ENCODE peak calls at places on chromosomes 6 and 20, in six cellular contexts. X is OCI-LY7, E is right atrium auricular region, Y is kidney, J is SK-N-SH, K is foreskin fibroblast. T is an unnamed sample.

GRCh38 chr6:159887761-159888160 is 3.0 kb upstream of the MAS1 start:
- DNase-seq in K (no peak), E (no peak), J (no peak), Y (no peak), X (no peak), T (no peak)

GRCh38 chr6:3791526-3792212 is 40.2 kb upstream of the PXDC1 start:
- DNase-seq in Y (no peak), X (no peak), E (no peak), K (no peak), J (no peak), T (no peak)

GRCh38 chr20:50625986-50626677 is 65.2 kb downstream of the RIPOR3 start:
- DNase-seq in E (peak), J (peak), Y (peak), X (peak), K (no peak), T (peak)

GRCh38 chr20:45817652-45818194 is 5.3 kb downstream of the UBE2C start:
- DNase-seq in Y (no peak), E (no peak), J (no peak), X (no peak), K (peak), T (peak)

GRCh38 chr6:75167426-75167825 is 38.4 kb downstream of the COL12A1 start:
- DNase-seq in E (no peak), K (no peak), J (no peak), Y (no peak), X (no peak), T (no peak)

GRCh38 chr6:149480502-149481280 is 4.1 kb downstream of the ZC3H12D start:
- DNase-seq in Y (no peak), X (peak), E (no peak), K (no peak), J (no peak), T (no peak)

GRCh38 chr20:33933469-33933909 is 60.2 kb upstream of the RALY start:
- DNase-seq in E (peak), K (peak), X (peak), Y (peak), J (peak), T (peak)

GRCh38 chr6:56328366-56328765 is 81.0 kb upstream of the COL21A1 start:
- DNase-seq in K (no peak), Y (no peak), J (no peak), X (no peak), E (no peak), T (no peak)

GRCh38 chr6:26234421-26235239 is 130.4 kb upstream of the BTN3A2 start:
- DNase-seq in J (peak), Y (no peak), E (no peak), K (peak), X (peak), T (peak)

GRCh38 chr6:23446394-23447001 is 679.5 kb upstream of the NRSN1 start:
- DNase-seq in E (no peak), Y (no peak), J (peak), X (no peak), K (peak), T (peak)

GRCh38 chr6:166956444-166957086 is at the start of gene RNASET2:
- DNase-seq in X (peak), E (peak), J (peak), K (peak), Y (peak), T (peak)

GRCh38 chr6:169589293-169589692 is 112.5 kb downstream of the WDR27 start:
- DNase-seq in Y (no peak), K (peak), X (peak), E (no peak), J (no peak), T (peak)

GRCh38 chr20:38635721-38636285 is 34.2 kb downstream of the ARHGAP40 start:
- DNase-seq in Y (no peak), J (no peak), X (peak), K (no peak), E (no peak), T (peak)

GRCh38 chr6:37628611-37629320 is 68.9 kb downstream of the MDGA1 start:
- DNase-seq in E (no peak), K (peak), J (no peak), X (no peak), Y (no peak), T (peak)

GRCh38 chr6:126529605-126530004 is 189.7 kb downstream of the CENPW start:
- DNase-seq in X (no peak), E (no peak), K (no peak), J (no peak), Y (no peak), T (no peak)

GRCh38 chr6:33679761-33680160 is 31.7 kb downstream of the UQCC2 start:
- DNase-seq in Y (no peak), E (no peak), J (no peak), K (no peak), X (no peak), T (no peak)

GRCh38 chr6:33126101-33126714 is 50.4 kb downstream of the HLA-DPB1 start:
- DNase-seq in X (peak), K (peak), Y (peak), E (peak), J (peak), T (peak)

GRCh38 chr6:39852324-39852723 is 60.1 kb downstream of the DAAM2 start:
- DNase-seq in J (no peak), K (no peak), E (no peak), X (peak), Y (no peak), T (no peak)

GRCh38 chr20:50277460-50278376 is 87.1 kb downstream of the CEBPB start:
- DNase-seq in E (no peak), Y (peak), K (no peak), J (no peak), X (no peak), T (no peak)

GRCh38 chr6:150717419-150717818 is 117.7 kb downstream of the PLEKHG1 start:
- DNase-seq in X (no peak), E (no peak), Y (peak), K (no peak), J (no peak), T (no peak)

GRCh38 chr6:137188855-137189254 is 15.4 kb upstream of the IL22RA2 start:
- DNase-seq in X (peak), E (no peak), Y (no peak), J (no peak), K (no peak), T (no peak)

GRCh38 chr6:165988757-165989456 is 178.7 kb downstream of the TBXT start:
- DNase-seq in X (no peak), J (peak), K (no peak), E (no peak), Y (peak), T (no peak)

GRCh38 chr6:26347699-26348098 is 17.3 kb upstream of the BTN3A2 start:
- DNase-seq in J (no peak), X (no peak), E (no peak), K (no peak), Y (no peak), T (no peak)

GRCh38 chr20:34925981-34926380 is 29.6 kb downstream of the GSS start:
- DNase-seq in K (no peak), E (no peak), Y (no peak), X (no peak), J (no peak), T (no peak)

GRCh38 chr6:131936156-131936555 is 15.0 kb downstream of the CCN2 start:
- DNase-seq in K (no peak), E (no peak), Y (no peak), J (no peak), X (no peak), T (no peak)

GRCh38 chr6:7998103-7998725 is 66.0 kb downstream of the BLOC1S5 start:
- DNase-seq in K (peak), E (no peak), Y (no peak), J (no peak), X (no peak), T (peak)

GRCh38 chr6:54980511-54981275 is 134.1 kb downstream of the FAM83B start:
- DNase-seq in Y (no peak), K (peak), X (no peak), J (no peak), E (no peak), T (peak)

GRCh38 chr20:57621426-57622200 is 1.4 kb upstream of the ZBP1 start:
- DNase-seq in J (no peak), E (peak), X (no peak), Y (peak), K (peak), T (no peak)

GRCh38 chr6:135281227-135281626 is 100.1 kb downstream of the MYB start:
- DNase-seq in X (peak), E (no peak), J (no peak), K (no peak), Y (no peak), T (peak)

GRCh38 chr20:58441723-58442122 is 52.7 kb downstream of the VAPB start:
- DNase-seq in X (no peak), J (no peak), E (no peak), Y (no peak), K (no peak), T (no peak)

GRCh38 chr20:62477669-62478450 is 2.1 kb upstream of the GATA5 start:
- DNase-seq in Y (no peak), J (peak), K (no peak), X (peak), E (no peak), T (no peak)

GRCh38 chr6:162726997-162727346 is 594 bp downstream of the PRKN start:
- DNase-seq in E (no peak), X (peak), J (no peak), K (no peak), Y (no peak), T (peak)

GRCh38 chr6:13013681-13014550 is 297.3 kb downstream of the PHACTR1 start:
- DNase-seq in E (no peak), X (no peak), J (peak), K (no peak), Y (no peak), T (peak)

GRCh38 chr6:43993881-43994523 is 133.2 kb downstream of the MRPL14 start:
- DNase-seq in Y (no peak), X (no peak), E (no peak), J (no peak), K (no peak), T (no peak)

GRCh38 chr6:97656706-97657350 is 373.8 kb upstream of the MMS22L start:
- DNase-seq in Y (no peak), K (no peak), J (no peak), X (no peak), E (no peak), T (no peak)

GRCh38 chr6:33772114-33772830 is 16.7 kb downstream of the LEMD2 start:
- DNase-seq in J (no peak), Y (peak), K (no peak), X (no peak), E (no peak), T (no peak)

GRCh38 chr6:33834401-33835392 is 30.9 kb upstream of the MLN start:
- DNase-seq in K (no peak), Y (no peak), E (no peak), X (no peak), J (peak), T (no peak)

GRCh38 chr6:132136976-132137375 is 185.8 kb upstream of the CCN2 start:
- DNase-seq in E (no peak), J (no peak), X (no peak), Y (no peak), K (no peak), T (peak)

DNA sequence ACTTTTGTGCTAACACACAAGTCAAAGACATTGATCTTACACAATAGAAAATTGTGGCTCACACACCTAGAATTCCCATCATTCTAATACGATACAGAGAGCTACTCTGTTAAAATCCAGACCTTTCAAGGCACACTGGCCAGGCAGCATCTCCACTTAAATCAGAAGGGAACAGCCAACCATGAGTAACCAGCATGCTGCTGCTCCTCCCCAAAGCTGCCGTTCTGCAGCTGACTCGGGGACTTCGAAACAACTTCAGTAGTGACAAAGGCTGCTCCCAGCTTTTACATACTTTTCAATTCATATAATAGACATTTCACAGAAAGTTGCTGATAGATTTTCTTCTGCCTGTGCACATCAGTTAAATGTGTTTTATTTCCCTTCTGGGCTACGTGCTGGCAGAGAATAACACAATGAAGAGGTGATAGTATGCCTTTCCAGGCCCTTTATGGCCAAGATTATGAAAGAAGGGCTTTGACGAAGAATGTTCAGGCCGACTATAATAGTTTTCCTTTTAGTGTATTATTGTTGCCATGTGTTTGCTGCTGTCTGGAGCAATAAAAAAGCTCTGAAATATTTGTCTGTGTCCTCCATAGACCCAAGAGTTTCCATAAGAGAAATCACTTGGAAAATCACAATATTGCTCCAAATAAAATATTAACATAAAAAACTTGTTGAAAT is 158.9 kb downstream of the GMDS start:
- DNase-seq in E (no peak), J (no peak), X (no peak), Y (no peak), K (no peak), T (peak)
- H3K4me3 ChIP-seq in E (no peak), J (no peak), X (no peak), Y (no peak), K (peak), T (no peak)

DNA sequence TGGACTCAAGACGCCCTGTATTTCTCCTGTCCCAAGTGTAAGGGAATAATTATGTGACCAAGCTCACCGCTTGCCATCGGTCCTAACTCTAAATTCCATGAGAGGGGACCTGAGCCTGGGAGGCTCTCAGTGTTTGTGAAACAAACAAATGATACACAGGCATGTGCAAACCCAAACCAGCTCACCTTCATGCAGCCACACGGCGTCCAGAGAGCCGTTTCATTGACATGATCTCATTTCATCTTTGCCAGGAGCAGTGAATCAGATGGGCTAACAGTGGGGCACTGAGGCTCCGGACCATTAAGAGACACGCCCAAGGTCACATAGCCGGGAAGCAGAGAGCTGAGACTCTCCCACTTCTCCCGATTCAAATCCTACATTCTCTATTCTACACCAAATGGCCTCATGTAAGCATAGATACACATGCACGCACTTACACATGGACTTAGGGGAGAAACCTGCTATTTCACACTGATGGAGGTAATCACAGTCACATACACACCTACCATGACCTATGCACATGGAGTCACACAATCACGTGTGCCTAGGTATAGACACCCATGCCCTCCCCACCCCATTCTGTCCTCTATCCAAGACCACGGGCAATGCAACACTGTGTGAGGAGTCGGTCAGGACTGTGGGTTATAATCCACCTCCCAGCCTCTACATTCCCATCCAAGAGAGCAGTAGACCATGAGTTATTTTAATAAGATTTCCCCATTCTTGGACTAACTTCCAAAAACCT is 1.1 kb downstream of the BNIP5 start:
- DNase-seq in E (no peak), X (no peak), Y (no peak), J (no peak), K (no peak), T (no peak)
- H3K4me3 ChIP-seq in E (no peak), X (no peak), Y (no peak), J (no peak), K (no peak), T (no peak)

GRCh38 chr6:18171861-18172260 is 16.6 kb downstream of the KDM1B start:
- DNase-seq in K (no peak), Y (no peak), E (no peak), X (no peak), J (no peak), T (no peak)
- H3K4me3 ChIP-seq in K (no peak), Y (no peak), E (no peak), X (no peak), J (no peak), T (no peak)

DNA sequence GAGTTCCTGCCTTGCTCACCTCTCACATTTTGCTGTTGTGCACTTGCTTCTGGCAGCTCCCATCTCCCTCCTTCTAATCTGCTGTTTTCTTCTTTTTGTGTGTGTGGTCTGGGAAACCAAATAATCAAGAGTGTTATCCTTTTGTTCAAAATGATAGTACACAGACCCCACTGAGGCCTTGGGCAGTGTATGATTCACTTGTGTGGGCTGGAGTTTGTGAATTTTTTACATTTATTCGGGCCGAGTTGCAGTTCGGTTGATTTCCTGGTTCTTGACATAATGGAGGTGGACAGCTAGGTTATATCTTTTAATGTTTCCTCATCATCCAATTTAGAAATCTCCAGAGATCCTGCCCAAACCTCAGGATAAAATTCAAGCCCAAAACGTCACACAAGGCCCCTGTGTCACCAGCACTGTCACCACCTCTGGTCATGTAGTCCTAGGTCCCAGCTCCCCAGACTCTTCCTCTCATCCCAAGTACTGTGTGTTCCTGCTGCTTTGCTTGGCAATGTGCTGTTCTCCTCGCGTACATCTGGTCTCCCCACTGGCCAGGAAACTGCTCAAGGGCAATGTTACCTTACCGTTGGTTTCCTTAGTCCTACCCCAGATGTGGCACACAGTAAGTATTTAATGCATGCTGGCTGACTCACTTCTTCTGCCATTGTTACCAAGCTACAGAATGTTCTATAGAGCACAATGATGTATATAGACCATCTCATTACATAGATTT is 55.7 kb upstream of the PHACTR2 start:
- DNase-seq in E (no peak), X (no peak), Y (no peak), K (peak), J (no peak), T (peak)
- H3K4me3 ChIP-seq in E (no peak), X (no peak), Y (no peak), K (no peak), J (no peak), T (no peak)

DNA sequence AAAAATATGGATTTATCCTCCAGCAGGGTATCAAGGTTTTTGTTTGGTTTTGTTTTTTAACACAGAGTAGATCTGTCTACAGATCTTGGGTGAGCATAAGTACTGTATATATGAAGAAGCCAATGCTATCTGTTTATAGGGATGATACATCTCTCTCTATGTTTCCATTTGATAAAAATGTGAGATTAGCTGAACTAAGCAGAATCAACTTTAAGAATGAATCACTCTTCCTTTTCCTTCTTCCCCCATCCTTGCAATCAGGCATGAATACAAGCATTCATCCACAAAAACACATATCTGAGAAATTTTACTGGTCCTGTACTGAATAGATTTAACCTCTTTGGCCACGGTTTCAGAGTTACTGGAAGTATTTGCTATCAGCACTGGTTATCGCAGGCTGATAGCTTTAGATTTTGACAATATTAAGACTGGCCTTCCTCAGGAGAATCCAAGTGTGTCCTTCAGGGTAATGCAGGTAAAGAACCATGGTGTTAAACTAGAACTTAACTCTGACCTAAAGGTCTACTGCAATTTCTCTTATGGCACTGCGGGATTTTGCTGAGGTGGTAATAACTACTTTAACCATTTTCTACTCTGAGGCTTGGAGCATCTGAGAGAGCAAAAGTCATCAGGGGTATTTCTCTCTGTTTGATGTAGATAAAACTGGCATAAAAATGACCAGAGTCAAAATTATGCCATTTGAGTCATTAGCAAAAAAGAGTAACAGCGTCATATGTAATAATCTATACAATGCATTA is 1.5 kb downstream of the SNAP25 start:
- DNase-seq in X (no peak), E (no peak), K (no peak), Y (no peak), J (no peak), T (no peak)
- H3K4me3 ChIP-seq in X (no peak), E (no peak), K (no peak), Y (no peak), J (peak), T (no peak)

GRCh38 chr6:152474341-152474740 is 162.8 kb downstream of the SYNE1 start:
- DNase-seq in J (no peak), Y (no peak), K (no peak), X (no peak), E (no peak), T (no peak)

GRCh38 chr6:152472325-152472724 is 164.8 kb downstream of the SYNE1 start:
- DNase-seq in X (no peak), K (no peak), J (no peak), Y (no peak), E (no peak), T (no peak)

DNA sequence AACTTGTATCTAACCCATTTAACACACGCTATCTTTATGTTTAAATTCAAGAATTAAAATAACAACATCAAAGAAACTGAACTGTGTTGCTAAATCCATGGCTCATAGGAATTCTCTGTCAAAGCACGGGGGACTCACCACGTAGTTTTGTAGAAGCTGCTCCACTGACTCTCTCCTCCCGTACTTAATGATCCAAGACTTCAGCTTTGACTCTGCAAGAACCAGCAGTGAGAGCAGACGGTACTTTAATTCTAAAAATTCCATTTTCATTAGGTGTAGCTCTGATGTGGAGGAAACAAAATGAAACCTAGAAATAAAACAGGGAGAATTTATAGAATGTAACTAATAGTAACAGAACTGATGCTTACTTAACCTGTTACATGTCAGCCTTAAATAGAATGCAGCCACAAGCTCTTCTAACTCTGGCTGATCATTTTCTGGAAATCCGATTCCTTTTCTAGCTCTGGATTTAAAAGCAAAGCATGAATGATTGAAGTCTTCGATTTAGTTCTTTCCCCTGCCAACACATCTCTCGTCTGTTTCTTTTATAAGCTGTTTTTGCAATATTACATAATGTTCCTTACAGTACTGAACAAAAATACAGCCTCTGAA is 165.6 kb downstream of the SYNE1 start:
- DNase-seq in J (no peak), X (no peak), K (no peak), Y (no peak), E (no peak), T (peak)
- H3K4me3 ChIP-seq in J (peak), X (no peak), K (peak), Y (peak), E (no peak), T (peak)